ENCODE peak calls at places on chromosome 9, in nine cellular contexts. W, S, P, F, J, B, T, M and C are unnamed samples.

GRCh38 chr9:135700525-135700924 is 1.2 kb upstream of the SOHLH1 start:
- DNase-seq in F (no peak), B (no peak), T (no peak), J (no peak), M (no peak), S (no peak), P (no peak), W (no peak), C (no peak)

GRCh38 chr9:89484475-89485404 is 13.2 kb downstream of the SEMA4D start:
- DNase-seq in B (no peak), F (no peak), M (no peak), P (no peak), J (no peak), W (no peak), S (no peak), T (no peak), C (no peak)

GRCh38 chr9:26802921-26803320 is 89.7 kb downstream of the CAAP1 start:
- DNase-seq in T (no peak), M (no peak), J (no peak), B (no peak), W (no peak), P (no peak), S (no peak), F (no peak), C (no peak)

GRCh38 chr9:36842560-36843530 is 191.2 kb downstream of the PAX5 start:
- DNase-seq in B (no peak), M (no peak), J (no peak), P (no peak), S (no peak), F (no peak), W (no peak), T (no peak), C (no peak)

GRCh38 chr9:3875371-3876132 is 349.8 kb upstream of the RFX3 start:
- DNase-seq in W (no peak), B (peak; percentile 98), P (no peak), J (no peak), F (peak; percentile 97), M (no peak), T (peak; percentile 21), S (no peak), C (peak; percentile 78)

GRCh38 chr9:97703437-97704326 is 6.5 kb upstream of the XPA start:
- DNase-seq in F (peak; percentile 91), T (peak; percentile 48), P (no peak), W (no peak), M (no peak), S (no peak), J (no peak), B (peak; percentile 83), C (peak; percentile 65)

GRCh38 chr9:136324501-136325300 is 2.6 kb upstream of the GPSM1 start:
- DNase-seq in T (no peak), W (no peak), B (no peak), J (no peak), P (no peak), M (no peak), F (no peak), S (no peak), C (no peak)

GRCh38 chr9:114092336-114092735 is 6.8 kb downstream of the KIF12 start:
- DNase-seq in M (no peak), S (no peak), W (peak; percentile 51), P (no peak), T (no peak), F (no peak), B (no peak), J (no peak), C (no peak)

GRCh38 chr9:23635276-23635675 is 190.8 kb downstream of the ELAVL2 start:
- DNase-seq in B (no peak), F (no peak), T (no peak), J (no peak), S (no peak), W (no peak), M (no peak), P (no peak), C (no peak)

GRCh38 chr9:27353405-27354229 is 56.7 kb upstream of the EQTN start:
- DNase-seq in W (no peak), T (no peak), M (no peak), F (peak; percentile 6), P (no peak), B (no peak), S (peak; percentile 35), J (no peak), C (no peak)

GRCh38 chr9:116193636-116194035 is 40.0 kb downstream of the PAPPA start:
- DNase-seq in B (peak; percentile 86), F (peak; percentile 85), J (no peak), W (no peak), S (no peak), T (no peak), P (no peak), M (no peak), C (peak; percentile 47)